ENCODE peak calls at places on chromosome 14, in six cellular contexts. One of them, this sample, is unnamed.

GRCh38 chr14:77151245-77151644 is 9.7 kb upstream of the ZDHHC22 start:
- DNase-seq in fibroblast of mammary gland: peak
- DNase-seq in epithelial cell of esophagus: peak
- DNase-seq in mucosa of descending colon: no peak
- DNase-seq in NCI-H345: peak
- DNase-seq in HT1080: no peak
- DNase-seq in this sample: peak

GRCh38 chr14:29832042-29832441 is 95.6 kb downstream of the PRKD1 start:
- DNase-seq in fibroblast of mammary gland: no peak
- DNase-seq in epithelial cell of esophagus: no peak
- DNase-seq in mucosa of descending colon: no peak
- DNase-seq in NCI-H345: no peak
- DNase-seq in HT1080: no peak
- DNase-seq in this sample: no peak

GRCh38 chr14:104885031-104885972 is 20.2 kb downstream of the CEP170B start:
- DNase-seq in fibroblast of mammary gland: no peak
- DNase-seq in epithelial cell of esophagus: no peak
- DNase-seq in mucosa of descending colon: peak
- DNase-seq in NCI-H345: no peak
- DNase-seq in HT1080: no peak
- DNase-seq in this sample: no peak

GRCh38 chr14:58167891-58168290 is 15.9 kb upstream of the ARMH4 start:
- DNase-seq in fibroblast of mammary gland: no peak
- DNase-seq in epithelial cell of esophagus: no peak
- DNase-seq in mucosa of descending colon: no peak
- DNase-seq in NCI-H345: no peak
- DNase-seq in HT1080: no peak
- DNase-seq in this sample: no peak

GRCh38 chr14:68546839-68547238 is 246.0 kb downstream of the ZFP36L1 start:
- DNase-seq in fibroblast of mammary gland: peak
- DNase-seq in epithelial cell of esophagus: peak
- DNase-seq in mucosa of descending colon: no peak
- DNase-seq in NCI-H345: no peak
- DNase-seq in HT1080: peak
- DNase-seq in this sample: peak

GRCh38 chr14:52299692-52300278 is 14.3 kb upstream of the PTGER2 start:
- DNase-seq in fibroblast of mammary gland: peak
- DNase-seq in epithelial cell of esophagus: peak
- DNase-seq in mucosa of descending colon: no peak
- DNase-seq in NCI-H345: peak
- DNase-seq in HT1080: peak
- DNase-seq in this sample: peak

GRCh38 chr14:61662001-61662400 is 33.3 kb upstream of the HIF1A start:
- DNase-seq in fibroblast of mammary gland: no peak
- DNase-seq in epithelial cell of esophagus: peak
- DNase-seq in mucosa of descending colon: no peak
- DNase-seq in NCI-H345: no peak
- DNase-seq in HT1080: no peak
- DNase-seq in this sample: no peak

GRCh38 chr14:100211893-100212292 is 27.1 kb upstream of the YY1 start:
- DNase-seq in fibroblast of mammary gland: no peak
- DNase-seq in epithelial cell of esophagus: no peak
- DNase-seq in mucosa of descending colon: no peak
- DNase-seq in NCI-H345: no peak
- DNase-seq in HT1080: no peak
- DNase-seq in this sample: no peak

GRCh38 chr14:24404814-24405213 is 6.0 kb downstream of the NYNRIN start:
- DNase-seq in fibroblast of mammary gland: no peak
- DNase-seq in epithelial cell of esophagus: no peak
- DNase-seq in mucosa of descending colon: no peak
- DNase-seq in NCI-H345: no peak
- DNase-seq in HT1080: no peak
- DNase-seq in this sample: no peak

GRCh38 chr14:89383171-89383845 is 33.7 kb downstream of the FOXN3 start:
- DNase-seq in fibroblast of mammary gland: no peak
- DNase-seq in epithelial cell of esophagus: no peak
- DNase-seq in mucosa of descending colon: no peak
- DNase-seq in NCI-H345: no peak
- DNase-seq in HT1080: no peak
- DNase-seq in this sample: no peak

GRCh38 chr14:63361790-63362189 is 43.1 kb upstream of the GPHB5 start:
- DNase-seq in fibroblast of mammary gland: no peak
- DNase-seq in epithelial cell of esophagus: no peak
- DNase-seq in mucosa of descending colon: no peak
- DNase-seq in NCI-H345: peak
- DNase-seq in HT1080: no peak
- DNase-seq in this sample: no peak

GRCh38 chr14:106875503-106875902 is 1349.1 kb downstream of the TMEM121 start:
- DNase-seq in fibroblast of mammary gland: no peak
- DNase-seq in epithelial cell of esophagus: no peak
- DNase-seq in mucosa of descending colon: peak
- DNase-seq in NCI-H345: peak
- DNase-seq in HT1080: no peak
- DNase-seq in this sample: no peak

GRCh38 chr14:100532154-100532915 is 54.9 kb downstream of the BEGAIN start:
- DNase-seq in fibroblast of mammary gland: no peak
- DNase-seq in epithelial cell of esophagus: peak
- DNase-seq in mucosa of descending colon: no peak
- DNase-seq in NCI-H345: no peak
- DNase-seq in HT1080: no peak
- DNase-seq in this sample: no peak

GRCh38 chr14:53532871-53533270 is 379.7 kb upstream of the DDHD1 start:
- DNase-seq in fibroblast of mammary gland: no peak
- DNase-seq in epithelial cell of esophagus: no peak
- DNase-seq in mucosa of descending colon: no peak
- DNase-seq in NCI-H345: no peak
- DNase-seq in HT1080: no peak
- DNase-seq in this sample: no peak

GRCh38 chr14:92724516-92725340 is 23.7 kb downstream of the LGMN start:
- DNase-seq in fibroblast of mammary gland: peak
- DNase-seq in epithelial cell of esophagus: no peak
- DNase-seq in mucosa of descending colon: peak
- DNase-seq in NCI-H345: no peak
- DNase-seq in HT1080: no peak
- DNase-seq in this sample: no peak

GRCh38 chr14:62776300-62776699 is 269.0 kb downstream of the KCNH5 start:
- DNase-seq in fibroblast of mammary gland: peak
- DNase-seq in epithelial cell of esophagus: no peak
- DNase-seq in mucosa of descending colon: no peak
- DNase-seq in NCI-H345: no peak
- DNase-seq in HT1080: no peak
- DNase-seq in this sample: no peak

GRCh38 chr14:24673534-24674203 is 39.7 kb upstream of the GZMB start:
- DNase-seq in fibroblast of mammary gland: no peak
- DNase-seq in epithelial cell of esophagus: peak
- DNase-seq in mucosa of descending colon: no peak
- DNase-seq in NCI-H345: no peak
- DNase-seq in HT1080: no peak
- DNase-seq in this sample: no peak

This sample was measured in kidney tubule cell.